ENCODE peak calls at places on chromosomes 16 and 17, in five cellular contexts. V, D, T, M and I are unnamed samples.

GRCh38 chr16:85674418-85674755 is 14.4 kb downstream of the GINS2 start:
- DNase-seq in V (no peak), D (no peak), T (no peak), M (no peak), I (no peak)

GRCh38 chr17:55072910-55073309 is 104.3 kb downstream of the STXBP4 start:
- DNase-seq in V (no peak), D (no peak), T (no peak), M (no peak), I (no peak)

GRCh38 chr16:53094013-53094630 is 39.3 kb downstream of the CHD9 start:
- DNase-seq in V (peak; percentile 43), D (peak; percentile 90), T (no peak), M (no peak), I (no peak)

GRCh38 chr17:38428150-38428642 is at the start of gene ARHGAP23:
- DNase-seq in V (peak; percentile 51), D (peak; percentile 87), T (peak; percentile 51), M (no peak), I (peak; percentile 34)

GRCh38 chr17:60676758-60677307 is 818 bp upstream of the BCAS3 start:
- DNase-seq in V (no peak), D (peak; percentile 77), T (no peak), M (no peak), I (no peak)

GRCh38 chr17:73722163-73722562 is 77.9 kb upstream of the SDK2 start:
- DNase-seq in V (no peak), D (peak; percentile 70), T (peak; percentile 28), M (no peak), I (no peak)

GRCh38 chr17:7440113-7440822 is 956 bp downstream of the FGF11 start:
- DNase-seq in V (peak; percentile 65), D (peak; percentile 85), T (peak; percentile 60), M (no peak), I (no peak)

GRCh38 chr16:80463776-80464175 is 77.0 kb upstream of the DYNLRB2 start:
- DNase-seq in V (no peak), D (no peak), T (no peak), M (no peak), I (no peak)

GRCh38 chr16:84647830-84648594 is at the start of gene KLHL36:
- DNase-seq in V (peak; percentile 62), D (peak; percentile 94), T (no peak), M (no peak), I (no peak)

GRCh38 chr16:87407511-87408112 is 15.5 kb downstream of the MAP1LC3B start:
- DNase-seq in V (peak; percentile 40), D (peak; percentile 88), T (no peak), M (no peak), I (no peak)

GRCh38 chr17:11278984-11279270 is 37.9 kb downstream of the SHISA6 start:
- DNase-seq in V (no peak), D (no peak), T (no peak), M (no peak), I (no peak)

GRCh38 chr17:79412110-79412509 is 198.7 kb downstream of the RBFOX3 start:
- DNase-seq in V (no peak), D (no peak), T (no peak), M (no peak), I (no peak)

GRCh38 chr17:17628388-17629008 is 37.0 kb upstream of the PEMT start:
- DNase-seq in V (no peak), D (peak; percentile 84), T (no peak), M (no peak), I (no peak)

GRCh38 chr16:10970065-10970464 is 25.7 kb downstream of the CLEC16A start:
- DNase-seq in V (no peak), D (no peak), T (no peak), M (peak; percentile 77), I (no peak)